ENCODE peak calls at places on chromosomes 6 and 20, in five cellular contexts. Y, G, B, Z and N are unnamed samples.

GRCh38 chr20:4813839-4814695 is 92.4 kb downstream of the PRND start:
- DNase-seq in B (no peak), Y (no peak), G (no peak), Z (peak), N (peak)

GRCh38 chr6:28816909-28817807 is 106.6 kb downstream of the TRIM27 start:
- DNase-seq in Y (no peak), B (peak), Z (peak), G (peak), N (peak)

GRCh38 chr6:159693894-159694545 is 979 bp upstream of the SOD2 start:
- DNase-seq in Y (no peak), B (peak), Z (peak), G (no peak), N (peak)

GRCh38 chr6:125753218-125753936 is 3.9 kb downstream of the HEY2 start:
- DNase-seq in Y (no peak), B (no peak), G (no peak), Z (peak), N (peak)

GRCh38 chr20:62929051-62929538 is 2.8 kb upstream of the DIDO1 start:
- DNase-seq in Y (peak), B (no peak), Z (peak), G (peak), N (peak)

GRCh38 chr6:130600880-130601341 is 226.3 kb upstream of the SMLR1 start:
- DNase-seq in B (no peak), G (no peak), Z (peak), Y (no peak), N (no peak)

GRCh38 chr6:134041093-134041492 is 11.3 kb downstream of the SLC2A12 start:
- DNase-seq in Z (peak), B (no peak), G (no peak), Y (no peak), N (no peak)

GRCh38 chr6:21664263-21665081 is 70.9 kb downstream of the SOX4 start:
- DNase-seq in Y (no peak), G (no peak), Z (peak), B (peak), N (no peak)

GRCh38 chr6:54194067-54194466 is 82.8 kb downstream of the MLIP start:
- DNase-seq in B (no peak), Y (no peak), G (no peak), Z (peak), N (no peak)

GRCh38 chr6:52760105-52760765 is 3.0 kb downstream of the GSTA2 start:
- DNase-seq in Z (no peak), G (no peak), Y (no peak), B (no peak), N (no peak)

GRCh38 chr6:1630771-1631217 is 21.1 kb downstream of the FOXC1 start:
- DNase-seq in Z (peak), G (no peak), B (no peak), Y (no peak), N (no peak)

GRCh38 chr20:59147197-59147596 is 16.4 kb upstream of the ZNF831 start:
- DNase-seq in B (no peak), G (no peak), Y (no peak), Z (no peak), N (no peak)

GRCh38 chr20:5844063-5844681 is 94.0 kb downstream of the SHLD1 start:
- DNase-seq in Y (no peak), B (no peak), G (peak), Z (no peak), N (peak)

GRCh38 chr6:93376026-93376540 is 43.3 kb downstream of the EPHA7 start:
- DNase-seq in B (no peak), Z (no peak), G (no peak), Y (no peak), N (no peak)

GRCh38 chr6:74651948-74652347 is 553.9 kb downstream of the COL12A1 start:
- DNase-seq in Z (peak), B (no peak), G (no peak), Y (no peak), N (no peak)

GRCh38 chr20:61748376-61748775 is 317.3 kb downstream of the TAF4 start:
- DNase-seq in G (no peak), B (no peak), Z (no peak), Y (no peak), N (no peak)